ENCODE peak calls at places on chromosomes 4 and X, in six cellular contexts. W, C, P, L, F and A are unnamed samples.
A peak's percentile ranks its signal among the peaks of the same experiment; 100 is the strongest.

GRCh38 chrX:10021461-10022272 is 54.5 kb downstream of the CLDN34 start:
- DNase-seq in W (no peak), C (no peak), L (no peak), F (no peak), P (no peak), A (no peak)

GRCh38 chr4:188143731-188144130 is 4.5 kb downstream of the TRIML1 start:
- DNase-seq in F (no peak), W (no peak), L (no peak), P (no peak), C (no peak), A (no peak)

GRCh38 chr4:169116270-169116901 is 106.3 kb upstream of the CBR4 start:
- DNase-seq in W (no peak), P (no peak), F (no peak), L (no peak), C (no peak), A (no peak)

GRCh38 chrX:101388604-101389003 is 2.2 kb upstream of the RPL36A start:
- DNase-seq in W (no peak), L (no peak), P (no peak), C (no peak), F (no peak), A (no peak)

GRCh38 chr4:107825072-107825789 is 499 bp downstream of the SGMS2 start:
- DNase-seq in W (peak; percentile 48), L (peak; percentile 64), C (no peak), P (no peak), F (no peak), A (peak; percentile 63)

GRCh38 chr4:6235012-6235411 is 34.6 kb upstream of the WFS1 start:
- DNase-seq in L (no peak), F (no peak), P (no peak), C (no peak), W (no peak), A (no peak)

GRCh38 chr4:2798399-2799301 is 5.8 kb downstream of the SH3BP2 start:
- DNase-seq in L (no peak), P (no peak), C (no peak), F (no peak), W (no peak), A (no peak)

GRCh38 chr4:53929955-53930798 is 134.2 kb downstream of the CHIC2 start:
- DNase-seq in C (peak; percentile 60), P (peak; percentile 77), L (peak; percentile 92), W (peak; percentile 69), F (peak; percentile 13), A (peak; percentile 65)

GRCh38 chrX:77693594-77693993 is 92.4 kb downstream of the ATRX start:
- DNase-seq in P (no peak), W (no peak), L (no peak), F (peak; percentile 11), C (no peak), A (no peak)

GRCh38 chr4:140635606-140636005 is 66.8 kb upstream of the UCP1 start:
- DNase-seq in F (no peak), L (peak; percentile 61), C (peak; percentile 77), P (no peak), W (peak; percentile 37), A (no peak)

GRCh38 chrX:45344597-45344996 is 143.9 kb upstream of the DIPK2B start:
- DNase-seq in C (no peak), W (no peak), F (no peak), P (no peak), L (no peak), A (no peak)

GRCh38 chr4:75633846-75634245 is 3.5 kb upstream of the CDKL2 start:
- DNase-seq in F (no peak), L (no peak), W (no peak), P (no peak), C (no peak), A (no peak)

GRCh38 chr4:167989815-167990214 is 102.5 kb upstream of the ANXA10 start:
- DNase-seq in C (no peak), F (no peak), L (no peak), P (no peak), W (no peak), A (no peak)

DNA sequence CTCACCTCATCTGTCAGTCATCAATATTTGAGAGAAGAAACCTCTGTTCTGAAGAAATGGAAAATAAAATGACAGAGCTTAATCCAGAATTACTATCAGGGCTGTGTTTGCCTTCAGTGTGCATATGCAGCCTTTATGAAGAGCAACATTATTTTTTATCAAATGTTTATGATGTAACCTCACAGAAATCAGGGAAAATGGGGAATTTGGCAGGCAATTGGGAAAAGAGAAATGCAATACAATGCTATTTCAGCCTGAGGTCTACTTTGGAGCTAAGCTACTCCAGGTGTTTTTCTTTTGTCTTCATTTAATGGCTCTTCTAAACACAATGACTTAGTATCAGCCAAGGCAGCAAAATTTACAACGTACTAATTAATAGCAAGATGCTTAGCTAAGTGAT is 241.1 kb upstream of the TET2 start:
- DNase-seq in C (no peak), F (no peak), W (no peak), L (no peak), P (no peak), A (no peak)
- TF ChIP-seq CREB1 in C (no peak), F (no peak), W (no peak), L (no peak), P (no peak), A (no peak)

DNA sequence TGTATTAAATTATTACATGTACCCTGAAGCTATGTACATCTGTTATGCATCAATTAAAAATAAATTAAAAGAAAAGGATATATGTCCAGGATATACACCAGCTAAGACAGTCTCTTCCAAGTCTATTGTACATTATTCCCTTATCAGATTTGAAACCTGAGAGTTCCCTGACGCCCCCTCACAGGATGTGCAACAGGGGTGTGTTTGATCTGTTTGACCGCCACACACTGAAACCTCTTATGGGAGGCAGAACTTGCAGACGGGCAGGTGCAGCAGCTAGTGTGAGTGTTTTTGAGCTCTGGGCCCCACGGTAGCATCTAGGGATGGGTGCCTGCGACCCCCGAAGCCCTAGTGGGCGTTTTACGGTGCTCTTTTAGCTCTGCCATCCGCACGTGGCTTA is 4.7 kb downstream of the XG start:
- DNase-seq in F (no peak), W (no peak), C (peak; percentile 36), L (no peak), P (no peak), A (no peak)
- TF ChIP-seq CREB1 in F (no peak), W (no peak), C (no peak), L (no peak), P (no peak), A (no peak)

GRCh38 chrX:128460835-128461234 is 408.6 kb upstream of the ACTRT1 start:
- DNase-seq in P (no peak), W (no peak), F (no peak), C (no peak), L (peak; percentile 36), A (no peak)
- TF ChIP-seq CREB1 in P (no peak), W (no peak), F (no peak), C (no peak), L (no peak), A (no peak)

DNA sequence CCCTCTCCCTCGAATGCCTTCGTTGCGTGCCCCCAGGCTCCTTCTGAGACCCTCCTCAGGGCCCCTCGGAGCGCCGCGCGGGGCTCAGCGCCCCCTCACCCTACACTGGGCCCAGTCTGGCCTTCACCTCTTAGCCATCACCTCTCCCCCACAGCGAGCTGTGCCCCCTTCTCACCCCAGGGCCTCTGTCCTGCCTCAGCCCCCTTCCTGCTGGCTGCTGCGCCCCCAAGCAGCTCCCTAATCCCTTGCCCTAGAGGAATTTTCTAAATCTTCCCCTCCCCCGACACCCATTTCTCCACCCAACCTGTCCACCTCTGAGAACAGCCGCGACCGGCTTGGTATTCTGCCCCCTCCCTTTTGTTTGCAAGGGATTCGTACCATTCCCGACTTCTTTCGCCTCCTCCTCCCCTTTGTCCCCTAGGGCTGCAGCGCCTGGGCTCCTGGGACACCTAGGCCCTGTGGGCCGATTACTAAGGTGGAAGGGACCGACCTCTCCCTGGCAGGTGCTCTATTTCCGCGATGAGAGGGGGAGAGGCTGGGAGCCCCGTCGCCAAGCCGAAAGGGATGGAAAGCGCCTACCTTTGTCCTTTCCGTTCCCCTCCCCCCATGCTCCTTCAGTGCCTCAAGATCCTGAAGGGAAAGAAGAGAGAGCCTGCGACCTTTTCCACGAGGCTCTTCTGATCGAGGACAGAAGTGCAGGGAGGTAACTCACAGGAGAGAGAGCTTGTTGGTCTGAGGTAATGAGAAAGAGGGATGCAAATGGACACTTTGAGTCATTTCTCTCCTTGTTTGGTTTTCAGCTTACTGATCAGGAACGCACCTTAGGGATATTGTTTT is 10.9 kb downstream of the DLG3 start:
- DNase-seq in P (no peak), F (no peak), W (peak; percentile 36), L (peak; percentile 65), C (no peak), A (no peak)
- TF ChIP-seq CREB1 in P (no peak), F (no peak), W (no peak), L (no peak), C (no peak), A (no peak)

GRCh38 chr4:177163532-177163931 is 146.1 kb upstream of the NEIL3 start:
- DNase-seq in F (no peak), W (no peak), P (no peak), C (no peak), L (no peak), A (no peak)
- TF ChIP-seq CREB1 in F (no peak), W (no peak), P (no peak), C (no peak), L (no peak), A (no peak)

GRCh38 chrX:110146521-110146920 is 143.6 kb downstream of the TMEM164 start:
- DNase-seq in L (peak; percentile 65), C (peak; percentile 45), P (peak; percentile 68), F (no peak), W (peak; percentile 12), A (no peak)
- TF ChIP-seq CREB1 in L (no peak), C (no peak), P (no peak), F (no peak), W (no peak), A (no peak)